ENCODE peak calls at places on chromosomes 16 and 17, in five cellular contexts. L is cardiac fibroblast, O is AG04450, K is BJ, U is fibroblast of pulmonary artery. E is an unnamed sample.

GRCh38 chr16:65200857-65201256 is 79.0 kb upstream of the CDH11 start:
- DNase-seq in U (peak; percentile 62), K (no peak), O (no peak), L (peak; percentile 78), E (no peak)

GRCh38 chr16:55015181-55015913 is 84.7 kb downstream of the IRX5 start:
- DNase-seq in K (no peak), L (no peak), U (no peak), O (no peak), E (no peak)

GRCh38 chr17:40190197-40191021 is 13.1 kb downstream of the RAPGEFL1 start:
- DNase-seq in K (no peak), U (no peak), O (no peak), L (no peak), E (no peak)

GRCh38 chr17:45013021-45013997 is 38.1 kb downstream of the DCAKD start:
- DNase-seq in K (no peak), U (no peak), L (no peak), O (no peak), E (no peak)

GRCh38 chr16:84176192-84177053 is 10.4 kb downstream of the TAF1C start:
- DNase-seq in U (no peak), O (no peak), K (no peak), L (no peak), E (no peak)

GRCh38 chr17:16442141-16442540 is 26.8 kb downstream of the TRPV2 start:
- DNase-seq in K (no peak), U (peak; percentile 85), L (peak; percentile 46), O (no peak), E (no peak)

GRCh38 chr16:1175566-1176279 is 22.8 kb downstream of the CACNA1H start:
- DNase-seq in K (no peak), U (no peak), L (no peak), O (peak; percentile 7), E (no peak)

GRCh38 chr16:62253926-62254325 is 217.7 kb upstream of the CDH8 start:
- DNase-seq in U (no peak), O (no peak), L (no peak), K (no peak), E (peak; percentile 78)

GRCh38 chr17:81696218-81696941 is 6.8 kb upstream of the MRPL12 start:
- DNase-seq in U (no peak), O (no peak), K (no peak), L (no peak), E (no peak)

E was measured in NCI-H1048.